ENCODE peak calls at places on chromosome 16, in five cellular contexts. U is GM06990, V is mucosa of descending colon, T is AG04450, Z is GM12865. H is an unnamed sample.

GRCh38 chr16:15880434-15880833 is 8.0 kb downstream of the CEP20 start:
- DNase-seq in Z (no peak), V (no peak), U (no peak), T (no peak), H (no peak)

GRCh38 chr16:69443809-69444611 is 19.6 kb downstream of the CYB5B start:
- DNase-seq in V (no peak), T (no peak), U (peak), Z (no peak), H (no peak)

GRCh38 chr16:85492617-85492957 is 120.5 kb upstream of the GSE1 start:
- DNase-seq in V (no peak), T (no peak), U (no peak), Z (peak), H (no peak)

GRCh38 chr16:3736116-3736515 is 18.8 kb upstream of the TRAP1 start:
- DNase-seq in T (no peak), Z (no peak), U (no peak), V (no peak), H (no peak)

GRCh38 chr16:16004314-16004749 is 54.9 kb downstream of the ABCC1 start:
- DNase-seq in V (no peak), Z (no peak), U (no peak), T (peak), H (no peak)

GRCh38 chr16:27470567-27471431 is 68.8 kb downstream of the IL21R start:
- DNase-seq in U (no peak), T (peak), V (peak), Z (no peak), H (no peak)

GRCh38 chr16:54026456-54026855 is 260.1 kb downstream of the IRX3 start:
- DNase-seq in U (no peak), Z (no peak), V (no peak), T (no peak), H (no peak)

GRCh38 chr16:4330277-4330882 is 14.5 kb downstream of the GLIS2 start:
- DNase-seq in Z (peak), V (peak), U (peak), T (no peak), H (no peak)

GRCh38 chr16:30953511-30954124 is 3.9 kb upstream of the SETD1A start:
- DNase-seq in V (peak), U (peak), T (no peak), Z (peak), H (no peak)

GRCh38 chr16:50040028-50040427 is 15.0 kb downstream of the CNEP1R1 start:
- DNase-seq in U (no peak), T (no peak), Z (no peak), V (no peak), H (no peak)

GRCh38 chr16:68786685-68787418 is 49.8 kb downstream of the CDH1 start:
- DNase-seq in V (no peak), T (no peak), U (no peak), Z (no peak), H (peak)

GRCh38 chr16:49023095-49023494 is 258.5 kb downstream of the CBLN1 start:
- DNase-seq in U (no peak), Z (no peak), T (no peak), V (no peak), H (no peak)

GRCh38 chr16:2090481-2090797 is 42.7 kb downstream of the TSC2 start:
- DNase-seq in V (peak), Z (no peak), U (no peak), T (no peak), H (no peak)

GRCh38 chr16:48978501-48978900 is 303.1 kb downstream of the CBLN1 start:
- DNase-seq in Z (no peak), T (no peak), V (no peak), U (no peak), H (no peak)

GRCh38 chr16:64687796-64688195 is 434.1 kb downstream of the CDH11 start:
- DNase-seq in Z (no peak), T (no peak), U (no peak), V (no peak), H (no peak)

GRCh38 chr16:5730783-5731182 is 633.2 kb upstream of the EEF2KMT start:
- DNase-seq in U (no peak), V (no peak), T (no peak), Z (no peak), H (no peak)

GRCh38 chr16:53804467-53804866 is 100.5 kb downstream of the FTO start:
- DNase-seq in Z (no peak), T (no peak), V (no peak), U (no peak), H (no peak)

GRCh38 chr16:67246945-67247697 is at the start of gene FHOD1:
- DNase-seq in V (peak), Z (peak), T (peak), U (peak), H (peak)

GRCh38 chr16:47694543-47694942 is 233.4 kb downstream of the PHKB start:
- DNase-seq in T (no peak), U (no peak), Z (no peak), V (no peak), H (no peak)

DNA sequence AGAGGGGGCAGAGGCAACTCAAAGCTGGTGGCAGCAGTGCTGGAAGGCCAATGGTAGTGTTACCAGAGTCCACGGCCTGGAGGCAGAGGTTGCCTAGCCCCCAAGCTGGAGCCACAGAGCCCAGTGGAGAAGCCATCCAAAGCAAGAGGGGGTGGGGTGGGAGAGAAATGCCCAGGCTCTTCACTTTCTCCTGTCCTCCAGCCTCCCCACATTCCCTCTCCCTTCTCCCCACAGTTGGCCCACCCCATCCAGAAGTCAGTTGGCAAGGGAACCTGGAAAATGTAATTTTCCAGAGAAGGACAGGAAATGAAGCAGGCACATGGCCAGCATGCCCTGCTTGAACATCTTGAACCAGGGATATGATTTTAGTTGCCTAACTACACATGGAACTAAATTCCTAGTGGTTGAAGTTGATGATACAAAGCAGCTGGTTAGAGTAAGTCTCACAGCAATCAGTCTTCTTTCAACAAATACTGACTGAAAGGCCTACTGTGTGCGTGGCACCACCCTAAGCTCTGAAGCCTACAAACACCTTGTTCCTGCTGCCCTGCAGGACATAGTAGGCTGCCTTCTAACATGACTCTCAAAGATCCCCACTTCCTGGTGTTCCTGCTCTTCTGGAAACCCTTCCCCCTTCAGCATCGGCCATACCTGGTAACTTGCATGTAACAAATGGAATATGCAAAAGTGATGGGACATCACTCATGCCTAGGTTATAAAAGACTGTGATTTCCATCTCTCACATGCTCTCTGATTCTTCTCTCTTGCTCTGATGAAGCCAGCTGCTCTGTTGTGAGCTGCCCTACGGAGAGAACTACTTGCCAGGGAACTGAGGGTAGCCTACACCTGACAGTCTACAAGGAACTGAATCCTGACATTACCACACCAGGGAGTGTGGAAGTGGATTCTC is 73.1 kb upstream of the IRX6 start:
- DNase-seq in Z (no peak), V (no peak), U (no peak), T (no peak), H (peak)
- H3K4me3 ChIP-seq in Z (no peak), V (no peak), U (no peak), T (no peak), H (no peak)

DNA sequence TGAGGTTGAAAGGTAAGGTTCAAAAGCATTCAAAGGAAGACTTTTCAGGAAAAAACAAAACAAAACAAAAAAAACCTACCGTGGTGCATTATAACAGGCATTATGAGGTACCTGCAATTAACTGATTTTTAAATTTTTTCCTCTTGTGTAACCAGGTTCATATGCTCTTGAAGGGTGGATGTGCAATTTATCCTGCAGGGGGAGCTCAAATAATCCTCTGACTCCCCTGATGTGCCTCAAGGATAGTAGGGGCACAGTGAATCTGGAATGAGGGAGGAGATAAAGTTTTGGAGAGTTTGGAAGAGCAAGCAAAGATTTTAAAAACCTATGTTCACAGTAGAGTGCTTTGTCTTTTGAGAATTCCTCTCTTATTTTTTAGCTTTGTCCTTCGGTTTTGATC is 1349.4 kb downstream of the CDH8 start:
- DNase-seq in U (no peak), T (no peak), V (no peak), Z (no peak), H (no peak)
- TF ChIP-seq CTCF in U (no peak), T (no peak), V (no peak), Z (no peak), H (no peak)

GRCh38 chr16:57630402-57630787 is 2.0 kb downstream of the ADGRG1 start:
- DNase-seq in U (no peak), V (no peak), T (no peak), Z (no peak), H (no peak)
- H3K4me3 ChIP-seq in U (no peak), V (no peak), T (no peak), Z (no peak), H (no peak)

DNA sequence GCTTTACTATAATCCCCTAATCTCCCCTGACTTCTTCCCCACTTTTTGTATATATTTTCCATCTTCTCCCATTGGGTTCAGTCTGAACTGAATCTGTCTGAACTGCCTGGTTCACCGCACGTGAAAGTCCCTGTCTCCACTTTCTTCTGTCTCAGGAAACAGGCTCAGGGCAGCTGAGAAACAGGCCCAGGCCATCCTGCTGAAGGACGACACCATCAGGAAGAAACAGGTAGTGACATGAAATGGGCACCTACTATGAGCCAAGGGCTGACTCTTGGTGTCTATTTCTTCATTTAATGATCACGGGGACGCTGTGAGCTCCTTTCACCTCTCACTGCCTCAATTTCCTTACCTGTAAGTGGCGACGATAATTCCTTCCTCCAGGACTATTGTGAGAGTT is 90.5 kb upstream of the HSBP1 start:
- DNase-seq in T (no peak), U (no peak), V (no peak), Z (no peak), H (no peak)
- TF ChIP-seq CTCF in T (no peak), U (no peak), V (no peak), Z (peak), H (no peak)

GRCh38 chr16:86494565-86495356 is 15.6 kb upstream of the FOXF1 start:
- DNase-seq in U (no peak), Z (no peak), V (no peak), T (no peak), H (no peak)
- H3K4me3 ChIP-seq in U (no peak), Z (no peak), V (no peak), T (no peak), H (no peak)